ENCODE peak calls at places on chromosome 20, in five cellular contexts. One of them, this sample, is unnamed.

GRCh38 chr20:53660078-53660909 is 66.7 kb upstream of the ZNF217 start:
- DNase-seq in hypothalamus: no peak
- DNase-seq in activated gamma-delta T cell treated with Interleukin-2 at 50 U/mL for 16 hours: peak
- DNase-seq in AG10803: peak
- DNase-seq in T-helper 2 cell: peak
- DNase-seq in this sample: no peak

GRCh38 chr20:8018928-8019177 is 708 bp downstream of the TMX4 start:
- DNase-seq in hypothalamus: no peak
- DNase-seq in activated gamma-delta T cell treated with Interleukin-2 at 50 U/mL for 16 hours: no peak
- DNase-seq in AG10803: peak
- DNase-seq in T-helper 2 cell: no peak
- DNase-seq in this sample: no peak

GRCh38 chr20:14219801-14220461 is 117.5 kb downstream of the FLRT3 start:
- DNase-seq in hypothalamus: no peak
- DNase-seq in activated gamma-delta T cell treated with Interleukin-2 at 50 U/mL for 16 hours: no peak
- DNase-seq in AG10803: no peak
- DNase-seq in T-helper 2 cell: no peak
- DNase-seq in this sample: no peak

GRCh38 chr20:62301773-62302340 is 940 bp upstream of the ADRM1 start:
- DNase-seq in hypothalamus: peak
- DNase-seq in activated gamma-delta T cell treated with Interleukin-2 at 50 U/mL for 16 hours: peak
- DNase-seq in AG10803: peak
- DNase-seq in T-helper 2 cell: peak
- DNase-seq in this sample: peak

GRCh38 chr20:23622839-23623343 is 14.9 kb downstream of the CST3 start:
- DNase-seq in hypothalamus: no peak
- DNase-seq in activated gamma-delta T cell treated with Interleukin-2 at 50 U/mL for 16 hours: no peak
- DNase-seq in AG10803: peak
- DNase-seq in T-helper 2 cell: no peak
- DNase-seq in this sample: peak

GRCh38 chr20:51511861-51512619 is 30.5 kb downstream of the NFATC2 start:
- DNase-seq in hypothalamus: no peak
- DNase-seq in activated gamma-delta T cell treated with Interleukin-2 at 50 U/mL for 16 hours: no peak
- DNase-seq in AG10803: no peak
- DNase-seq in T-helper 2 cell: no peak
- DNase-seq in this sample: peak

GRCh38 chr20:11379257-11380011 is 538.3 kb upstream of the BTBD3 start:
- DNase-seq in hypothalamus: no peak
- DNase-seq in activated gamma-delta T cell treated with Interleukin-2 at 50 U/mL for 16 hours: no peak
- DNase-seq in AG10803: no peak
- DNase-seq in T-helper 2 cell: no peak
- DNase-seq in this sample: peak

GRCh38 chr20:54680872-54681297 is 205.5 kb downstream of the DOK5 start:
- DNase-seq in hypothalamus: no peak
- DNase-seq in activated gamma-delta T cell treated with Interleukin-2 at 50 U/mL for 16 hours: no peak
- DNase-seq in AG10803: peak
- DNase-seq in T-helper 2 cell: no peak
- DNase-seq in this sample: peak

GRCh38 chr20:32968833-32969241 is 35.4 kb downstream of the SUN5 start:
- DNase-seq in hypothalamus: no peak
- DNase-seq in activated gamma-delta T cell treated with Interleukin-2 at 50 U/mL for 16 hours: no peak
- DNase-seq in AG10803: no peak
- DNase-seq in T-helper 2 cell: peak
- DNase-seq in this sample: no peak

GRCh38 chr20:63494420-63495166 is 4.3 kb downstream of the EEF1A2 start:
- DNase-seq in hypothalamus: no peak
- DNase-seq in activated gamma-delta T cell treated with Interleukin-2 at 50 U/mL for 16 hours: no peak
- DNase-seq in AG10803: no peak
- DNase-seq in T-helper 2 cell: no peak
- DNase-seq in this sample: no peak

GRCh38 chr20:20207291-20207690 is 155.0 kb downstream of the CFAP61 start:
- DNase-seq in hypothalamus: no peak
- DNase-seq in activated gamma-delta T cell treated with Interleukin-2 at 50 U/mL for 16 hours: no peak
- DNase-seq in AG10803: no peak
- DNase-seq in T-helper 2 cell: no peak
- DNase-seq in this sample: no peak

GRCh38 chr20:57791946-57792328 is 82.1 kb upstream of the PMEPA1 start:
- DNase-seq in hypothalamus: no peak
- DNase-seq in activated gamma-delta T cell treated with Interleukin-2 at 50 U/mL for 16 hours: no peak
- DNase-seq in AG10803: no peak
- DNase-seq in T-helper 2 cell: no peak
- DNase-seq in this sample: no peak

GRCh38 chr20:23334111-23334510 is 16.5 kb upstream of the NXT1 start:
- DNase-seq in hypothalamus: no peak
- DNase-seq in activated gamma-delta T cell treated with Interleukin-2 at 50 U/mL for 16 hours: no peak
- DNase-seq in AG10803: no peak
- DNase-seq in T-helper 2 cell: no peak
- DNase-seq in this sample: no peak

GRCh38 chr20:62850333-62850974 is 11.2 kb downstream of the TCFL5 start:
- DNase-seq in hypothalamus: peak
- DNase-seq in activated gamma-delta T cell treated with Interleukin-2 at 50 U/mL for 16 hours: no peak
- DNase-seq in AG10803: no peak
- DNase-seq in T-helper 2 cell: no peak
- DNase-seq in this sample: no peak

GRCh38 chr20:51404297-51405060 is 138.0 kb downstream of the NFATC2 start:
- DNase-seq in hypothalamus: no peak
- DNase-seq in activated gamma-delta T cell treated with Interleukin-2 at 50 U/mL for 16 hours: peak
- DNase-seq in AG10803: no peak
- DNase-seq in T-helper 2 cell: peak
- DNase-seq in this sample: no peak

GRCh38 chr20:44810391-44811149 is at the start of gene RIMS4:
- DNase-seq in hypothalamus: no peak
- DNase-seq in activated gamma-delta T cell treated with Interleukin-2 at 50 U/mL for 16 hours: no peak
- DNase-seq in AG10803: no peak
- DNase-seq in T-helper 2 cell: no peak
- DNase-seq in this sample: no peak

GRCh38 chr20:44176833-44177533 is 10.0 kb downstream of the JPH2 start:
- DNase-seq in hypothalamus: no peak
- DNase-seq in activated gamma-delta T cell treated with Interleukin-2 at 50 U/mL for 16 hours: no peak
- DNase-seq in AG10803: peak
- DNase-seq in T-helper 2 cell: no peak
- DNase-seq in this sample: no peak

GRCh38 chr20:14481863-14482262 is 144.5 kb upstream of the FLRT3 start:
- DNase-seq in hypothalamus: no peak
- DNase-seq in activated gamma-delta T cell treated with Interleukin-2 at 50 U/mL for 16 hours: no peak
- DNase-seq in AG10803: peak
- DNase-seq in T-helper 2 cell: no peak
- DNase-seq in this sample: peak

GRCh38 chr20:46605181-46605580 is 46.1 kb downstream of the SLC13A3 start:
- DNase-seq in hypothalamus: no peak
- DNase-seq in activated gamma-delta T cell treated with Interleukin-2 at 50 U/mL for 16 hours: no peak
- DNase-seq in AG10803: no peak
- DNase-seq in T-helper 2 cell: no peak
- DNase-seq in this sample: no peak

GRCh38 chr20:53331151-53331973 is 262.3 kb downstream of the ZNF217 start:
- DNase-seq in hypothalamus: no peak
- DNase-seq in activated gamma-delta T cell treated with Interleukin-2 at 50 U/mL for 16 hours: no peak
- DNase-seq in AG10803: peak
- DNase-seq in T-helper 2 cell: no peak
- DNase-seq in this sample: peak

GRCh38 chr20:13274311-13274965 is 53.4 kb downstream of the ISM1 start:
- DNase-seq in hypothalamus: no peak
- DNase-seq in activated gamma-delta T cell treated with Interleukin-2 at 50 U/mL for 16 hours: no peak
- DNase-seq in AG10803: no peak
- DNase-seq in T-helper 2 cell: no peak
- DNase-seq in this sample: no peak

GRCh38 chr20:36754656-36755222 is 8.8 kb upstream of the NDRG3 start:
- DNase-seq in hypothalamus: peak
- DNase-seq in activated gamma-delta T cell treated with Interleukin-2 at 50 U/mL for 16 hours: peak
- DNase-seq in AG10803: peak
- DNase-seq in T-helper 2 cell: no peak
- DNase-seq in this sample: peak

GRCh38 chr20:63024573-63025392 is 18.0 kb upstream of the BHLHE23 start:
- DNase-seq in hypothalamus: no peak
- DNase-seq in activated gamma-delta T cell treated with Interleukin-2 at 50 U/mL for 16 hours: no peak
- DNase-seq in AG10803: no peak
- DNase-seq in T-helper 2 cell: no peak
- DNase-seq in this sample: no peak

GRCh38 chr20:6767536-6768227 is at the start of gene BMP2:
- DNase-seq in hypothalamus: peak
- DNase-seq in activated gamma-delta T cell treated with Interleukin-2 at 50 U/mL for 16 hours: no peak
- DNase-seq in AG10803: peak
- DNase-seq in T-helper 2 cell: no peak
- DNase-seq in this sample: peak

GRCh38 chr20:17678886-17679285 is 3.2 kb downstream of the RRBP1 start:
- DNase-seq in hypothalamus: no peak
- DNase-seq in activated gamma-delta T cell treated with Interleukin-2 at 50 U/mL for 16 hours: no peak
- DNase-seq in AG10803: no peak
- DNase-seq in T-helper 2 cell: no peak
- DNase-seq in this sample: no peak

GRCh38 chr20:35952480-35953410 is 1.6 kb downstream of the SCAND1 start:
- DNase-seq in hypothalamus: no peak
- DNase-seq in activated gamma-delta T cell treated with Interleukin-2 at 50 U/mL for 16 hours: no peak
- DNase-seq in AG10803: peak
- DNase-seq in T-helper 2 cell: no peak
- DNase-seq in this sample: peak

GRCh38 chr20:59701236-59701635 is 96.9 kb downstream of the PHACTR3 start:
- DNase-seq in hypothalamus: no peak
- DNase-seq in activated gamma-delta T cell treated with Interleukin-2 at 50 U/mL for 16 hours: no peak
- DNase-seq in AG10803: no peak
- DNase-seq in T-helper 2 cell: no peak
- DNase-seq in this sample: no peak

GRCh38 chr20:23150304-23151007 is 64.3 kb upstream of the CD93 start:
- DNase-seq in hypothalamus: no peak
- DNase-seq in activated gamma-delta T cell treated with Interleukin-2 at 50 U/mL for 16 hours: no peak
- DNase-seq in AG10803: no peak
- DNase-seq in T-helper 2 cell: no peak
- DNase-seq in this sample: no peak

GRCh38 chr20:43985608-43986316 is 71.1 kb downstream of the TOX2 start:
- DNase-seq in hypothalamus: no peak
- DNase-seq in activated gamma-delta T cell treated with Interleukin-2 at 50 U/mL for 16 hours: no peak
- DNase-seq in AG10803: no peak
- DNase-seq in T-helper 2 cell: no peak
- DNase-seq in this sample: no peak

GRCh38 chr20:25011261-25011660 is 18.7 kb upstream of the APMAP start:
- DNase-seq in hypothalamus: no peak
- DNase-seq in activated gamma-delta T cell treated with Interleukin-2 at 50 U/mL for 16 hours: no peak
- DNase-seq in AG10803: no peak
- DNase-seq in T-helper 2 cell: no peak
- DNase-seq in this sample: no peak

GRCh38 chr20:55266361-55266760 is 739.0 kb downstream of the CBLN4 start:
- DNase-seq in hypothalamus: no peak
- DNase-seq in activated gamma-delta T cell treated with Interleukin-2 at 50 U/mL for 16 hours: no peak
- DNase-seq in AG10803: no peak
- DNase-seq in T-helper 2 cell: no peak
- DNase-seq in this sample: no peak

GRCh38 chr20:20369353-20370086 is 1.6 kb downstream of the INSM1 start:
- DNase-seq in hypothalamus: no peak
- DNase-seq in activated gamma-delta T cell treated with Interleukin-2 at 50 U/mL for 16 hours: no peak
- DNase-seq in AG10803: no peak
- DNase-seq in T-helper 2 cell: no peak
- DNase-seq in this sample: no peak

GRCh38 chr20:2470051-2470431 is 548 bp downstream of the SNRPB start:
- DNase-seq in hypothalamus: peak
- DNase-seq in activated gamma-delta T cell treated with Interleukin-2 at 50 U/mL for 16 hours: peak
- DNase-seq in AG10803: peak
- DNase-seq in T-helper 2 cell: peak
- DNase-seq in this sample: peak